ENCODE peak calls at places on chromosomes 3 and 15, in ten cellular contexts. V, J, L, S, B, Z, U, D, R and F are unnamed samples.

GRCh38 chr15:71125831-71126453 is 10.7 kb downstream of the THSD4 start:
- DNase-seq in U (peak), R (no peak), L (no peak), S (no peak), Z (no peak), B (no peak), V (peak), J (no peak), D (peak), F (peak)

GRCh38 chr3:135908225-135908624 is 57.3 kb upstream of the PPP2R3A start:
- DNase-seq in B (no peak), J (peak), Z (no peak), S (no peak), U (no peak), L (peak), D (no peak), R (no peak), V (no peak), F (no peak)

GRCh38 chr15:67146875-67147381 is 81.5 kb downstream of the SMAD3 start:
- DNase-seq in U (peak), B (no peak), L (peak), R (no peak), D (peak), J (no peak), V (peak), Z (peak), S (peak), F (peak)

GRCh38 chr15:47587938-47588817 is 129.1 kb upstream of the SEMA6D start:
- DNase-seq in B (no peak), S (no peak), R (no peak), D (no peak), V (no peak), J (no peak), U (no peak), Z (peak), L (peak), F (peak)

GRCh38 chr3:141881702-141882101 is 5.3 kb downstream of the ATP1B3 start:
- DNase-seq in J (no peak), R (no peak), L (no peak), B (no peak), U (no peak), S (no peak), D (no peak), V (no peak), Z (no peak), F (no peak)

GRCh38 chr3:170603770-170604510 is 18.1 kb upstream of the SLC7A14 start:
- DNase-seq in L (no peak), J (no peak), U (no peak), D (peak), R (no peak), B (no peak), Z (peak), V (peak), S (no peak), F (peak)

GRCh38 chr3:104396974-104397669 is 969.6 kb upstream of the ALCAM start:
- DNase-seq in U (peak), B (no peak), V (no peak), L (peak), Z (peak), R (no peak), J (no peak), S (no peak), D (peak), F (peak)

GRCh38 chr3:39408493-39409372 is 2.2 kb downstream of the RPSA start:
- DNase-seq in S (no peak), B (no peak), D (no peak), V (no peak), Z (no peak), U (no peak), J (no peak), R (no peak), L (no peak), F (no peak)

GRCh38 chr3:194761384-194761783 is 75.7 kb downstream of the FAM43A start:
- DNase-seq in R (no peak), J (no peak), L (no peak), U (no peak), B (no peak), S (no peak), D (no peak), Z (no peak), V (no peak), F (no peak)

GRCh38 chr3:134505485-134505884 is 19.6 kb downstream of the CEP63 start:
- DNase-seq in U (no peak), Z (no peak), J (no peak), V (no peak), S (no peak), R (no peak), D (no peak), B (no peak), L (no peak), F (no peak)

GRCh38 chr3:56547486-56547885 is 9.5 kb upstream of the CCDC66 start:
- DNase-seq in B (no peak), R (no peak), S (no peak), L (no peak), Z (peak), V (no peak), U (peak), J (no peak), D (peak), F (peak)

GRCh38 chr3:189419683-189420082 is 211.5 kb upstream of the TP63 start:
- DNase-seq in U (no peak), B (no peak), L (no peak), J (no peak), S (peak), Z (no peak), D (no peak), R (no peak), V (no peak), F (peak)

GRCh38 chr3:57577786-57578185 is 19.4 kb downstream of the ARF4 start:
- DNase-seq in S (no peak), B (no peak), U (no peak), D (no peak), R (no peak), V (no peak), L (no peak), Z (no peak), J (no peak), F (no peak)

GRCh38 chr15:75573001-75573400 is 6.1 kb downstream of the PTPN9 start:
- DNase-seq in D (peak), Z (peak), R (no peak), J (no peak), V (no peak), L (peak), S (no peak), U (peak), B (no peak), F (peak)

GRCh38 chr3:15535757-15536156 is 14.3 kb upstream of the COLQ start:
- DNase-seq in S (no peak), Z (no peak), V (no peak), D (peak), J (no peak), B (no peak), L (peak), R (no peak), U (no peak), F (no peak)

GRCh38 chr3:155465664-155466063 is 172.2 kb upstream of the STRIT1 start:
- DNase-seq in R (no peak), L (no peak), Z (no peak), J (no peak), B (no peak), V (no peak), U (peak), S (no peak), D (no peak), F (no peak)

GRCh38 chr15:92668620-92669019 is 13.0 kb upstream of the FAM174B start:
- DNase-seq in V (no peak), S (no peak), R (no peak), L (no peak), U (no peak), Z (no peak), J (no peak), D (no peak), B (no peak), F (no peak)

GRCh38 chr15:66834863-66835557 is 133.0 kb downstream of the SMAD6 start:
- DNase-seq in S (no peak), V (no peak), D (no peak), Z (no peak), J (peak), L (peak), B (no peak), U (no peak), R (no peak), F (no peak)

GRCh38 chr3:53243165-53243564 is 12.7 kb downstream of the TKT start:
- DNase-seq in U (peak), Z (peak), S (peak), D (peak), B (peak), V (peak), J (no peak), R (peak), L (peak), F (peak)

GRCh38 chr3:2172561-2173171 is 74.0 kb downstream of the CNTN4 start:
- DNase-seq in Z (no peak), V (no peak), S (no peak), U (no peak), L (no peak), J (no peak), B (no peak), R (no peak), D (no peak), F (no peak)

GRCh38 chr3:58654466-58654865 is 12.1 kb downstream of the FAM3D start:
- DNase-seq in Z (no peak), D (no peak), S (no peak), V (no peak), B (no peak), U (no peak), L (no peak), J (peak), R (no peak), F (no peak)

GRCh38 chr3:178750639-178751038 is 214.4 kb downstream of the KCNMB2 start:
- DNase-seq in V (no peak), R (no peak), U (no peak), Z (no peak), D (no peak), S (no peak), L (no peak), J (no peak), B (no peak), F (no peak)

GRCh38 chr15:89052474-89052873 is 35.8 kb upstream of the ABHD2 start:
- DNase-seq in Z (peak), D (peak), S (no peak), L (peak), U (no peak), J (no peak), R (no peak), V (peak), B (no peak), F (peak)

GRCh38 chr3:149717391-149718056 is 34.8 kb downstream of the COMMD2 start:
- DNase-seq in L (peak), D (peak), B (peak), V (peak), J (no peak), S (no peak), R (no peak), U (peak), Z (peak), F (peak)

GRCh38 chr3:30951806-30952205 is 57.3 kb upstream of the GADL1 start:
- DNase-seq in D (no peak), L (peak), V (no peak), Z (peak), B (no peak), R (no peak), U (no peak), J (no peak), S (no peak), F (peak)

DNA sequence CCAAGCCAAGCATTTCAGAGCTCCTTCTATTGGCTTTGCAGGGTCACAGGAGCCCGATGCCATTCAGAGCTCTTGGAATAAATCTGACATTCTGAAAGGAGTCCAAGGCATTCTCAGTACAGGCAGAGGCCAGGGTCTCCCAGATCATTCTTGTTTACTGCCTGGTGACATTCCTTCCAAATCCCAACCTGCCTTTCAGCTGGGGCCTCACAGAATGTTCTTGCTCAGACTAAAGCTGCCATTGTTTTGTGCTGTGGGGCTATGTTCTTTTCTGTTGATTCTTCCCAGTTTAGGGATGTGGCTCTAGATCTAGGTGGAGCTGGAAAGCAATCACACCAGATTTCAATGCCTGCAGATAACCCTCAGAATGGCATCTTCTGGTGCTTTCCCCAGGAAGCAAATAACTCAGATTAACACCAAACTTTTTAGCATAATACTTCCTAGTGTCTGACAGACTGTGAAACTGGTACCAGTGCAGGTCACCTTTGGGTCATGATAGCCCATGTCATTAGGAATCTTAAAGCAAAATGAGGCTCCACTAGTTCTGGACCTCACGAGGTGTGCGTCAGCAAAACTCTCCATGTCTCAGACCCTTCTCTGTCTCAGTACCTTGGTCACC is 166.9 kb downstream of the CHST2 start:
- DNase-seq in Z (no peak), D (no peak), V (no peak), L (no peak), U (no peak), S (no peak), R (no peak), J (no peak), B (no peak), F (no peak)
- TF ChIP-seq CTCF in Z (no peak), D (no peak), V (no peak), L (no peak), U (no peak), S (no peak), R (no peak), J (no peak), B (no peak), F (no peak)

GRCh38 chr15:31349233-31350141 is 22.9 kb downstream of the KLF13 start:
- DNase-seq in L (no peak), R (no peak), B (no peak), J (no peak), D (no peak), V (no peak), Z (no peak), S (peak), U (no peak), F (no peak)

GRCh38 chr15:31350771-31351170 is 24.1 kb downstream of the KLF13 start:
- DNase-seq in U (no peak), S (no peak), L (no peak), V (no peak), J (no peak), D (no peak), R (no peak), B (no peak), Z (no peak), F (no peak)

GRCh38 chr15:31353931-31354330 is 27.3 kb downstream of the KLF13 start:
- DNase-seq in L (peak), J (no peak), Z (peak), V (no peak), S (peak), D (no peak), U (no peak), R (no peak), B (no peak), F (peak)

GRCh38 chr15:31352283-31352880 is 25.7 kb downstream of the KLF13 start:
- DNase-seq in D (no peak), S (peak), U (no peak), B (peak), L (peak), R (no peak), J (no peak), Z (peak), V (no peak), F (no peak)

DNA sequence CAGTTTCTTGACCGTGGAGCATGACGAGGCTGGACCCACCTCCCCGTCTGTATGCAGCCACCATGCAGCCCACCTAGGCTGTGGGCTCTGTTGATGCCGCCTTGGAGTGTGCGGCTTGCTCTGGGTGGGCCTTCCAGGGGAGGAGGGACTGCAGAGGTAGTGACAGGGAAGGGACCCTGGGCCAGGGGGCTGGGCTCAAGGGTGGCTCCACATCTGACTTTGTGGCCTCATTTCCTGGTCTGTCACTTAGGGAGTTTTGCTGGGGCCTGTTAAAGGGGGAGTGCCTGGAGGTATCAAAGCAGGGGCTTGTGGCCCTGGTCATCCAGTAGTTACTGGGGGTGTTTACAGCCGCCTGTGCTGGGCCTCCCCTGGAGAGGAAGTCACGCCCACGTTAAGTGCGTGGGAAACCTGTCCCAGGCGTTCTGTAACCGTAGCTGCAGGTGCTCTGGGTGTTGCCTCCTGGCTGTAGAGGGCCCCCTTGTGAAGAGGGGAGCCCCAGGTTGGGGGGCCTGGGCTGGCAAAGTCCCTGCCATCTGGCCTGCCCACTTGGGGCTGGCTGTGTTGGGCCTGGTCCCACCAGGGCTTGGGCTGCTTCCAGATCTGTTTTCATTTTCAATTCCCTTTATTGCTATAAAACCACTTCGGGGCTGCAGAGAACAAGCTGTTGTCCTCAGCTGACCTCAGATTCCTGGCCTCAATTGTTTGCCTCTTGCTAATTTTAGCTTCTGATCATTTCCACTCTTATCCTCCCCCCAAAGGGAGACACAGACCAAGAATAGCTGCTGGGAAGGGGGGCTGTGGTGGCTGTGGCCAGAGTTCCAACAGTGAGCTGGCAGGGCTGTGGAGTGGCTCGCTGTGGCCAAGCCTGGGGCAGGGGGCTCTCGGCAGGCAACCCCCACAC is 26.5 kb downstream of the KLF13 start:
- DNase-seq in R (peak), J (no peak), B (no peak), Z (peak), V (peak), S (peak), U (no peak), D (peak), L (peak), F (peak)
- H3K4me3 ChIP-seq in R (peak), J (peak), B (peak), Z (peak), V (no peak), S (peak), U (no peak), D (no peak), L (no peak), F (peak)

GRCh38 chr3:47394867-47395266 is 14.0 kb downstream of the PTPN23 start:
- DNase-seq in B (no peak), V (no peak), Z (no peak), U (no peak), J (no peak), L (no peak), S (no peak), D (no peak), R (no peak), F (no peak)

GRCh38 chr3:47392933-47393332 is 12.1 kb downstream of the PTPN23 start:
- DNase-seq in L (no peak), U (no peak), J (no peak), B (no peak), R (no peak), D (no peak), Z (no peak), S (no peak), V (no peak), F (no peak)

GRCh38 chr3:47398218-47398617 is 17.4 kb downstream of the PTPN23 start:
- DNase-seq in Z (no peak), V (no peak), R (no peak), L (no peak), D (no peak), B (no peak), S (no peak), J (no peak), U (no peak), F (peak)

GRCh38 chr3:47399016-47399415 is 18.2 kb downstream of the PTPN23 start:
- DNase-seq in Z (no peak), L (no peak), D (no peak), U (no peak), B (no peak), V (no peak), S (no peak), R (no peak), J (no peak), F (no peak)

DNA sequence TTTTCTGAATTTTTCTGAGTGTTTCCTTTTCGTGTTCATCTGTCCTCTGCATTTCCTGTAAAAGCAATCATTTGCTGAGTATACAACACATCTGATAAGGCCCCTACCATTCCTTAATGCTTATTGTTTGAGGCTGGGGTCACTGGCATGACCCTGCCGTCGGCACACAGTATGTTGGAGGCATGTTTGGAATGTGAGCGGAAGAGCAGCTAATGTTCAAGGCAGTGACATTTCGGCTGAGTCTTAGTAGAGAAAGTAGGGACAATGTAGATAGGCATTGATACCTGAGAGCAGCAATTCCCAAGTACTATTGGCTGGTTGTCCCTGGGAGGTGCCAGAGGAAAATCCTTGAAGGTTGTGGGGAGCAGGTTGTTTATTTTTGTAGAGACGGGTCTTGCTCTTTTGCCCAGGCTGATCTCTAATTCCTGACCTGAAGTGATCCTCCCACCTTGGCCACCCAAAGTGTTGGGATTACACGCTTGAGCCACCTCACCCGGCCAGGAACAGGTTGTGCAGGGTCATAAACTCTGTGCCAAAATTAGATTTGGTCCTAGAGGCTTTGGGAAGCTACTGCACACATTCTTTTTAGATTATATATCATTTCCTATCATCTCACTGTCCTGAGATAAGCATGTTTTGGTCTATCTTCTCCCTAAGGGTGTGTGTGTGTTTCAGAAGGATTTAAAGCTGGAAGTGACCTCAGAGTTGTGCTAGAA is 13.5 kb downstream of the PTPN23 start:
- DNase-seq in D (peak), L (peak), B (peak), J (no peak), S (no peak), U (no peak), Z (peak), R (no peak), V (peak), F (peak)
- TF ChIP-seq CTCF in D (peak), L (no peak), B (no peak), J (no peak), S (no peak), U (no peak), Z (no peak), R (no peak), V (no peak), F (no peak)

DNA sequence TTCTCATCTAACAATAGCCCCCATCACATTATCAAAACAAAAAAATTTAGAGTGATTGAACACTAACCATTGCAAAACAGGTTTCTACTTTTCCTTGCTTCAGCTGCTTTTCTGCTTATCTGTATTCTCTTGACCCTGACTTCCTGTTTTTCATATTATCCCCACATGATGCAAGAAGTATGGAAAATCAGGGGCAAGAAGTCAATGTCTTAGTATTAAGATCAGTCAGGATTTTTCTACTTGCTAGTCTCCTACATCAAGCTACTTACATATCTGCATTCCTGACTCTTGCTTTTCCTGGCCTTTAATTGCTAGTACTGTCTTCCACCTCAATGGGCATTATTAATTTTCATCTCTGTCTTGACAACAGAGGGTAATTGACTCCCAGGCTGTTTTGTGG is 300.2 kb downstream of the OTOL1 start:
- DNase-seq in B (no peak), R (no peak), L (no peak), S (no peak), J (no peak), Z (peak), V (no peak), D (peak), U (no peak), F (no peak)
- H3K4me3 ChIP-seq in B (no peak), R (no peak), L (no peak), S (no peak), J (no peak), Z (no peak), V (no peak), D (no peak), U (no peak), F (no peak)

DNA sequence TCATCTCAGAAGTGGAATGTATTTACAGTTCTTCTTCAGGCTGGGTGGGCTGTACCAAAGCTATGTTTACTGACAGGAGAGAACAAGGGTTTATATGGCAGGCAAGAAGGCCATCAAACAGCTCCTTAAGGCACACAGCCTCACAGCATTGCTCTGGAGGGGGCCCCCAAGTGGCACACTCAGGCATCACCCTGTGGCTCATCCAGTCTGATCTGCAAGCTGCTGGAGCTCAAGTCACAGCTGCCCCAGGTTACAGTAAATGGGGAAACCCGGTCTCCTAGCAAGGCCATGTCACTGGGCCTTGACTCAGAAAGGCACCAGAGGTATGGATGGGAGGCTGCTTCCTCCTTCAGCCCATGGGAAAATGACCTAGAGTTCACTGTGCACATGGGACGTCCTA is 67.4 kb downstream of the TFG start:
- DNase-seq in Z (no peak), S (no peak), V (no peak), R (no peak), U (no peak), L (peak), D (no peak), B (no peak), J (no peak), F (no peak)
- TF ChIP-seq CTCF in Z (no peak), S (no peak), V (peak), R (no peak), U (no peak), L (no peak), D (peak), B (no peak), J (no peak), F (no peak)